ENCODE peak calls at places on chromosomes 7 and 10, in eight cellular contexts. One of them, this sample, is unnamed.

GRCh38 chr7:2971914-2972530 is 71.6 kb downstream of the CARD11 start:
- DNase-seq in HCT116: no peak
- DNase-seq in AG04450: no peak
- DNase-seq in ascending aorta: no peak
- DNase-seq in hepatocyte: no peak
- DNase-seq in fibroblast of the aortic adventitia: no peak
- DNase-seq in Panc1: no peak
- DNase-seq in K562: no peak
- DNase-seq in this sample: no peak

GRCh38 chr7:151680810-151681209 is 161.1 kb upstream of the RHEB start:
- DNase-seq in HCT116: no peak
- DNase-seq in AG04450: no peak
- DNase-seq in ascending aorta: no peak
- DNase-seq in hepatocyte: no peak
- DNase-seq in fibroblast of the aortic adventitia: peak; percentile 46
- DNase-seq in Panc1: no peak
- DNase-seq in K562: no peak
- DNase-seq in this sample: peak; percentile 73

GRCh38 chr10:49734676-49735075 is 27.4 kb downstream of the OGDHL start:
- DNase-seq in HCT116: no peak
- DNase-seq in AG04450: no peak
- DNase-seq in ascending aorta: no peak
- DNase-seq in hepatocyte: peak; percentile 73
- DNase-seq in fibroblast of the aortic adventitia: no peak
- DNase-seq in Panc1: no peak
- DNase-seq in K562: no peak
- DNase-seq in this sample: no peak

GRCh38 chr7:4172883-4173282 is 509.2 kb upstream of the FOXK1 start:
- DNase-seq in HCT116: no peak
- DNase-seq in AG04450: no peak
- DNase-seq in ascending aorta: no peak
- DNase-seq in hepatocyte: no peak
- DNase-seq in fibroblast of the aortic adventitia: no peak
- DNase-seq in Panc1: no peak
- DNase-seq in K562: no peak
- DNase-seq in this sample: no peak

GRCh38 chr10:46555366-46555712 is 1.1 kb downstream of the GPRIN2 start:
- DNase-seq in HCT116: no peak
- DNase-seq in AG04450: no peak
- DNase-seq in ascending aorta: no peak
- DNase-seq in hepatocyte: no peak
- DNase-seq in fibroblast of the aortic adventitia: no peak
- DNase-seq in Panc1: no peak
- DNase-seq in K562: no peak
- DNase-seq in this sample: no peak

GRCh38 chr7:51315393-51316261 is 982 bp downstream of the COBL start:
- DNase-seq in HCT116: peak; percentile 50
- DNase-seq in AG04450: no peak
- DNase-seq in ascending aorta: no peak
- DNase-seq in hepatocyte: peak; percentile 89
- DNase-seq in fibroblast of the aortic adventitia: no peak
- DNase-seq in Panc1: no peak
- DNase-seq in K562: no peak
- DNase-seq in this sample: no peak

GRCh38 chr7:128888756-128889095 is 21.8 kb downstream of the KCP start:
- DNase-seq in HCT116: no peak
- DNase-seq in AG04450: no peak
- DNase-seq in ascending aorta: no peak
- DNase-seq in hepatocyte: no peak
- DNase-seq in fibroblast of the aortic adventitia: no peak
- DNase-seq in Panc1: no peak
- DNase-seq in K562: no peak
- DNase-seq in this sample: no peak

GRCh38 chr10:43816351-43817321 is 168.0 kb upstream of the ZNF32 start:
- DNase-seq in HCT116: no peak
- DNase-seq in AG04450: peak; percentile 47
- DNase-seq in ascending aorta: no peak
- DNase-seq in hepatocyte: peak; percentile 58
- DNase-seq in fibroblast of the aortic adventitia: peak; percentile 99
- DNase-seq in Panc1: no peak
- DNase-seq in K562: no peak
- DNase-seq in this sample: peak; percentile 98

GRCh38 chr7:116630357-116630756 is 41.6 kb upstream of the MET start:
- DNase-seq in HCT116: no peak
- DNase-seq in AG04450: no peak
- DNase-seq in ascending aorta: no peak
- DNase-seq in hepatocyte: no peak
- DNase-seq in fibroblast of the aortic adventitia: no peak
- DNase-seq in Panc1: no peak
- DNase-seq in K562: no peak
- DNase-seq in this sample: no peak

GRCh38 chr7:33916357-33917081 is 11.2 kb downstream of the BMPER start:
- DNase-seq in HCT116: no peak
- DNase-seq in AG04450: no peak
- DNase-seq in ascending aorta: no peak
- DNase-seq in hepatocyte: peak; percentile 1
- DNase-seq in fibroblast of the aortic adventitia: no peak
- DNase-seq in Panc1: no peak
- DNase-seq in K562: no peak
- DNase-seq in this sample: no peak

GRCh38 chr7:114432627-114433026 is 18.0 kb downstream of the FOXP2 start:
- DNase-seq in HCT116: no peak
- DNase-seq in AG04450: no peak
- DNase-seq in ascending aorta: no peak
- DNase-seq in hepatocyte: no peak
- DNase-seq in fibroblast of the aortic adventitia: no peak
- DNase-seq in Panc1: no peak
- DNase-seq in K562: no peak
- DNase-seq in this sample: no peak

GRCh38 chr7:131328387-131329175 is 905 bp downstream of the MKLN1 start:
- DNase-seq in HCT116: no peak
- DNase-seq in AG04450: no peak
- DNase-seq in ascending aorta: no peak
- DNase-seq in hepatocyte: no peak
- DNase-seq in fibroblast of the aortic adventitia: peak; percentile 60
- DNase-seq in Panc1: no peak
- DNase-seq in K562: no peak
- DNase-seq in this sample: peak; percentile 42

DNA sequence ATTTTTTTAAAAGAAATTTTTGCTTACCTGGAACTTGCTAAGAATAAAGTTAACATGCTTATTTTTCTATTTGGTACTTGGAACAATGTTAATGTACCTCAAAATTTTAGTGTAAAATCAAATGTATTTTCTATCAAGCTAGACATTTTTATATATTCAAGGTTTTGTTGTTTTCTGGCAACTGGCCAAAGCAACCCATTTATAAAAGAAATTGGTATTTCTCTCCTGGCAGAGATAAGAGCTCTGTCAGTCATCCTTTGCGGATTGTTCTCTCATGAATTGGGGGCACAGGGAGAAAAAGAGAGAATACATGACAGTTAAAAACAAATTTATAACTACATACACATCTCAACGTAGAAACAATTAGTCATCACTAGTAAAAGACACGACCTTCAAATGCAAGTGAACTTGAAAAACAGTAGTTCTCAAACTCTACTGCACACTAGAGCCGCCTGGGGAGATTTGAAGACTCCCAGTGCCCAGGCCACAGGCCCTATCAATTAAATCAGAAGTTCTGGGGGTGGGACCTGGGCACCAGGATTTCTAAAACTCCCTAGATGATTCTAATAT is 152.4 kb upstream of the LAMB4 start:
- DNase-seq in HCT116: no peak
- DNase-seq in AG04450: no peak
- DNase-seq in ascending aorta: no peak
- DNase-seq in hepatocyte: no peak
- DNase-seq in fibroblast of the aortic adventitia: no peak
- DNase-seq in Panc1: no peak
- DNase-seq in K562: no peak
- DNase-seq in this sample: no peak
- H3K4me3 ChIP-seq in HCT116: no peak overlapping the region
- H3K4me3 ChIP-seq in AG04450: no peak overlapping the region
- H3K4me3 ChIP-seq in ascending aorta: no peak overlapping the region
- H3K4me3 ChIP-seq in hepatocyte: no peak overlapping the region
- H3K4me3 ChIP-seq in fibroblast of the aortic adventitia: no peak overlapping the region
- H3K4me3 ChIP-seq in Panc1: no peak overlapping the region
- H3K4me3 ChIP-seq in K562: no peak overlapping the region
- H3K4me3 ChIP-seq in this sample: no peak overlapping the region

GRCh38 chr10:106682175-106682574 is 482.3 kb downstream of the SORCS1 start:
- DNase-seq in HCT116: no peak
- DNase-seq in AG04450: no peak
- DNase-seq in ascending aorta: no peak
- DNase-seq in hepatocyte: peak; percentile 7
- DNase-seq in fibroblast of the aortic adventitia: peak; percentile 0
- DNase-seq in Panc1: no peak
- DNase-seq in K562: no peak
- DNase-seq in this sample: peak; percentile 8
- TF ChIP-seq CTCF in HCT116: no peak
- TF ChIP-seq CTCF in AG04450: peak; percentile 25
- TF ChIP-seq CTCF in ascending aorta: no peak
- TF ChIP-seq CTCF in hepatocyte: peak; percentile 36
- TF ChIP-seq CTCF in fibroblast of the aortic adventitia: no peak
- TF ChIP-seq CTCF in Panc1: no peak
- TF ChIP-seq CTCF in K562: no peak
- TF ChIP-seq CTCF in this sample: peak; percentile 1

DNA sequence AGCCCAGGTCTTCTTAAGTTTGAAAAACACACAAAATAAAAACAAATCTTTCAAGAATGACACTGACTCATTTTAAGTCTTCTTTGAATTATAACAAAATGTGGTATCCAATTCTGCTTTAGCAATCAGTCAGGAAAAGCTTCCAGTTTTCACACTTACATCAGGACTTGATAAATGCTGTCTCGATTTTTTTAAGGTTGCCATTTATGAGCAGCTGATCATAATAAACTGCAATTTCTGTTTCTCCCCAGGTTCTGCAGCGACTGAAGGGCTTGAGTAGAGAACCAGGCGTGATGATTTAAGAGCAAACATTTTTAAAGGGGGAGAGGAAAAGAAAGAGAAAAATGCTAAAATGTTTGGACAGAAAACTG is 71.1 kb downstream of the FAM107B start:
- DNase-seq in HCT116: no peak
- DNase-seq in AG04450: no peak
- DNase-seq in ascending aorta: no peak
- DNase-seq in hepatocyte: no peak
- DNase-seq in fibroblast of the aortic adventitia: no peak
- DNase-seq in Panc1: no peak
- DNase-seq in K562: no peak
- DNase-seq in this sample: no peak
- H3K4me3 ChIP-seq in HCT116: no peak overlapping the region
- H3K4me3 ChIP-seq in AG04450: no peak overlapping the region
- H3K4me3 ChIP-seq in ascending aorta: no peak overlapping the region
- H3K4me3 ChIP-seq in hepatocyte: no peak overlapping the region
- H3K4me3 ChIP-seq in fibroblast of the aortic adventitia: no peak overlapping the region
- H3K4me3 ChIP-seq in Panc1: no peak overlapping the region
- H3K4me3 ChIP-seq in K562: no peak overlapping the region
- H3K4me3 ChIP-seq in this sample: no peak overlapping the region

GRCh38 chr10:97332586-97333350 is 1.8 kb downstream of the FRAT2 start:
- DNase-seq in HCT116: no peak
- DNase-seq in AG04450: peak; percentile 47
- DNase-seq in ascending aorta: no peak
- DNase-seq in hepatocyte: peak; percentile 82
- DNase-seq in fibroblast of the aortic adventitia: peak; percentile 77
- DNase-seq in Panc1: peak; percentile 45
- DNase-seq in K562: peak; percentile 43
- DNase-seq in this sample: peak; percentile 85
- TF ChIP-seq CTCF in HCT116: no peak
- TF ChIP-seq CTCF in AG04450: peak; percentile 62
- TF ChIP-seq CTCF in ascending aorta: no peak
- TF ChIP-seq CTCF in hepatocyte: peak; percentile 41
- TF ChIP-seq CTCF in fibroblast of the aortic adventitia: peak; percentile 47
- TF ChIP-seq CTCF in Panc1: peak; percentile 73
- TF ChIP-seq CTCF in K562: no peak
- TF ChIP-seq CTCF in this sample: peak; percentile 54

GRCh38 chr10:11010582-11010981 is 7.1 kb upstream of the CELF2 start:
- DNase-seq in HCT116: no peak
- DNase-seq in AG04450: no peak
- DNase-seq in ascending aorta: no peak
- DNase-seq in hepatocyte: no peak
- DNase-seq in fibroblast of the aortic adventitia: no peak
- DNase-seq in Panc1: no peak
- DNase-seq in K562: no peak
- DNase-seq in this sample: no peak

GRCh38 chr10:11005626-11006427 is 11.8 kb upstream of the CELF2 start:
- DNase-seq in HCT116: no peak
- DNase-seq in AG04450: no peak
- DNase-seq in ascending aorta: no peak
- DNase-seq in hepatocyte: no peak
- DNase-seq in fibroblast of the aortic adventitia: no peak
- DNase-seq in Panc1: no peak
- DNase-seq in K562: no peak
- DNase-seq in this sample: no peak

GRCh38 chr10:11006428-11006825 is 11.2 kb upstream of the CELF2 start:
- DNase-seq in HCT116: no peak
- DNase-seq in AG04450: no peak
- DNase-seq in ascending aorta: no peak
- DNase-seq in hepatocyte: no peak
- DNase-seq in fibroblast of the aortic adventitia: no peak
- DNase-seq in Panc1: no peak
- DNase-seq in K562: no peak
- DNase-seq in this sample: no peak

GRCh38 chr10:11009471-11010308 is 8.0 kb upstream of the CELF2 start:
- DNase-seq in HCT116: no peak
- DNase-seq in AG04450: no peak
- DNase-seq in ascending aorta: no peak
- DNase-seq in hepatocyte: no peak
- DNase-seq in fibroblast of the aortic adventitia: peak; percentile 52
- DNase-seq in Panc1: no peak
- DNase-seq in K562: no peak
- DNase-seq in this sample: peak; percentile 32

GRCh38 chr10:11007661-11008060 is 10.0 kb upstream of the CELF2 start:
- DNase-seq in HCT116: no peak
- DNase-seq in AG04450: no peak
- DNase-seq in ascending aorta: no peak
- DNase-seq in hepatocyte: no peak
- DNase-seq in fibroblast of the aortic adventitia: no peak
- DNase-seq in Panc1: no peak
- DNase-seq in K562: no peak
- DNase-seq in this sample: no peak
- H3K4me3 ChIP-seq in HCT116: no peak overlapping the region
- H3K4me3 ChIP-seq in AG04450: no peak overlapping the region
- H3K4me3 ChIP-seq in ascending aorta: no peak overlapping the region
- H3K4me3 ChIP-seq in hepatocyte: no peak overlapping the region
- H3K4me3 ChIP-seq in fibroblast of the aortic adventitia: no peak overlapping the region
- H3K4me3 ChIP-seq in Panc1: no peak overlapping the region
- H3K4me3 ChIP-seq in K562: no peak overlapping the region
- H3K4me3 ChIP-seq in this sample: no peak overlapping the region

GRCh38 chr10:12949248-12949647 is 52.3 kb downstream of the CCDC3 start:
- DNase-seq in HCT116: peak; percentile 3
- DNase-seq in AG04450: no peak
- DNase-seq in ascending aorta: no peak
- DNase-seq in hepatocyte: no peak
- DNase-seq in fibroblast of the aortic adventitia: no peak
- DNase-seq in Panc1: no peak
- DNase-seq in K562: peak; percentile 15
- DNase-seq in this sample: no peak
- TF ChIP-seq CTCF in HCT116: peak; percentile 5
- TF ChIP-seq CTCF in AG04450: no peak
- TF ChIP-seq CTCF in ascending aorta: no peak
- TF ChIP-seq CTCF in hepatocyte: peak; percentile 3
- TF ChIP-seq CTCF in fibroblast of the aortic adventitia: no peak
- TF ChIP-seq CTCF in Panc1: peak; percentile 9
- TF ChIP-seq CTCF in K562: peak; percentile 47
- TF ChIP-seq CTCF in this sample: no peak

GRCh38 chr7:26151650-26151952 is 397 bp upstream of the NFE2L3 start:
- DNase-seq in HCT116: no peak
- DNase-seq in AG04450: no peak
- DNase-seq in ascending aorta: no peak
- DNase-seq in hepatocyte: no peak
- DNase-seq in fibroblast of the aortic adventitia: no peak
- DNase-seq in Panc1: no peak
- DNase-seq in K562: no peak
- DNase-seq in this sample: no peak
- H3K4me3 ChIP-seq in HCT116: peak overlapping the region; percentile 62
- H3K4me3 ChIP-seq in AG04450: peak overlapping the region; percentile 61
- H3K4me3 ChIP-seq in ascending aorta: peak overlapping the region; percentile 56
- H3K4me3 ChIP-seq in hepatocyte: no peak overlapping the region
- H3K4me3 ChIP-seq in fibroblast of the aortic adventitia: peak overlapping the region; percentile 63
- H3K4me3 ChIP-seq in Panc1: peak overlapping the region; percentile 53
- H3K4me3 ChIP-seq in K562: peak overlapping the region; percentile 75
- H3K4me3 ChIP-seq in this sample: peak overlapping the region; percentile 58